ENCODE peak calls at places on chromosomes 13 and 19, in seven cellular contexts. One of them, this sample, is unnamed.

GRCh38 chr13:71621152-71622124 is 245.6 kb downstream of the DACH1 start:
- DNase-seq in caudate nucleus: no peak
- DNase-seq in mesendoderm: peak; percentile 57
- DNase-seq in psoas muscle: no peak
- DNase-seq in activated T-helper 1 cell treated with anti-CD3 and anti-CD28 coated beads, Interleukin-2, amount 50 U/mL, for 16 hours: no peak
- DNase-seq in cardiac fibroblast: no peak
- DNase-seq in A549: no peak
- DNase-seq in this sample: no peak

GRCh38 chr13:31885994-31886393 is 145.6 kb upstream of the FRY start:
- DNase-seq in cardiac fibroblast: no peak
- DNase-seq in activated T-helper 1 cell treated with anti-CD3 and anti-CD28 coated beads, Interleukin-2, amount 50 U/mL, for 16 hours: no peak
- DNase-seq in mesendoderm: peak; percentile 34
- DNase-seq in A549: no peak
- DNase-seq in caudate nucleus: no peak
- DNase-seq in psoas muscle: no peak
- DNase-seq in this sample: peak; percentile 34

GRCh38 chr19:35546532-35546931 is 1.1 kb downstream of the TMEM147 start:
- DNase-seq in cardiac fibroblast: no peak
- DNase-seq in mesendoderm: no peak
- DNase-seq in A549: no peak
- DNase-seq in activated T-helper 1 cell treated with anti-CD3 and anti-CD28 coated beads, Interleukin-2, amount 50 U/mL, for 16 hours: no peak
- DNase-seq in psoas muscle: no peak
- DNase-seq in caudate nucleus: no peak
- DNase-seq in this sample: no peak

GRCh38 chr19:58338825-58339558 is 12.2 kb downstream of the ZSCAN22 start:
- DNase-seq in mesendoderm: peak; percentile 59
- DNase-seq in caudate nucleus: no peak
- DNase-seq in psoas muscle: no peak
- DNase-seq in activated T-helper 1 cell treated with anti-CD3 and anti-CD28 coated beads, Interleukin-2, amount 50 U/mL, for 16 hours: no peak
- DNase-seq in A549: no peak
- DNase-seq in cardiac fibroblast: no peak
- DNase-seq in this sample: peak; percentile 10

GRCh38 chr13:32538234-32538620 is 368 bp downstream of the N4BP2L2 start:
- DNase-seq in psoas muscle: peak; percentile 27
- DNase-seq in cardiac fibroblast: peak; percentile 51
- DNase-seq in mesendoderm: no peak
- DNase-seq in caudate nucleus: peak; percentile 22
- DNase-seq in activated T-helper 1 cell treated with anti-CD3 and anti-CD28 coated beads, Interleukin-2, amount 50 U/mL, for 16 hours: no peak
- DNase-seq in A549: peak; percentile 8
- DNase-seq in this sample: no peak

GRCh38 chr19:2055871-2056809 is 5.1 kb upstream of the MKNK2 start:
- DNase-seq in mesendoderm: peak; percentile 78
- DNase-seq in caudate nucleus: no peak
- DNase-seq in activated T-helper 1 cell treated with anti-CD3 and anti-CD28 coated beads, Interleukin-2, amount 50 U/mL, for 16 hours: no peak
- DNase-seq in A549: no peak
- DNase-seq in psoas muscle: peak; percentile 64
- DNase-seq in cardiac fibroblast: peak; percentile 84
- DNase-seq in this sample: peak; percentile 68

GRCh38 chr19:10882108-10882457 is 10.7 kb downstream of the CARM1 start:
- DNase-seq in caudate nucleus: no peak
- DNase-seq in psoas muscle: no peak
- DNase-seq in cardiac fibroblast: no peak
- DNase-seq in mesendoderm: no peak
- DNase-seq in activated T-helper 1 cell treated with anti-CD3 and anti-CD28 coated beads, Interleukin-2, amount 50 U/mL, for 16 hours: no peak
- DNase-seq in A549: no peak
- DNase-seq in this sample: no peak

GRCh38 chr13:44159633-44160279 is 213.9 kb upstream of the SERP2 start:
- DNase-seq in A549: peak; percentile 78
- DNase-seq in caudate nucleus: no peak
- DNase-seq in cardiac fibroblast: peak; percentile 22
- DNase-seq in psoas muscle: no peak
- DNase-seq in mesendoderm: no peak
- DNase-seq in activated T-helper 1 cell treated with anti-CD3 and anti-CD28 coated beads, Interleukin-2, amount 50 U/mL, for 16 hours: no peak
- DNase-seq in this sample: peak; percentile 51

GRCh38 chr19:934865-935422 is 9.1 kb downstream of the ARID3A start:
- DNase-seq in activated T-helper 1 cell treated with anti-CD3 and anti-CD28 coated beads, Interleukin-2, amount 50 U/mL, for 16 hours: no peak
- DNase-seq in cardiac fibroblast: peak; percentile 93
- DNase-seq in caudate nucleus: peak; percentile 50
- DNase-seq in psoas muscle: peak; percentile 89
- DNase-seq in mesendoderm: no peak
- DNase-seq in A549: no peak
- DNase-seq in this sample: peak; percentile 43

GRCh38 chr13:25806304-25806974 is 245.4 kb downstream of the SHISA2 start:
- DNase-seq in cardiac fibroblast: no peak
- DNase-seq in A549: no peak
- DNase-seq in psoas muscle: no peak
- DNase-seq in activated T-helper 1 cell treated with anti-CD3 and anti-CD28 coated beads, Interleukin-2, amount 50 U/mL, for 16 hours: no peak
- DNase-seq in mesendoderm: no peak
- DNase-seq in caudate nucleus: no peak
- DNase-seq in this sample: peak; percentile 57

GRCh38 chr19:39557791-39558622 is 18.0 kb upstream of the EID2 start:
- DNase-seq in cardiac fibroblast: no peak
- DNase-seq in mesendoderm: no peak
- DNase-seq in A549: no peak
- DNase-seq in activated T-helper 1 cell treated with anti-CD3 and anti-CD28 coated beads, Interleukin-2, amount 50 U/mL, for 16 hours: no peak
- DNase-seq in psoas muscle: no peak
- DNase-seq in caudate nucleus: no peak
- DNase-seq in this sample: peak; percentile 26

GRCh38 chr19:6509118-6509971 is 7.2 kb upstream of the TUBB4A start:
- DNase-seq in caudate nucleus: peak; percentile 91
- DNase-seq in activated T-helper 1 cell treated with anti-CD3 and anti-CD28 coated beads, Interleukin-2, amount 50 U/mL, for 16 hours: no peak
- DNase-seq in A549: no peak
- DNase-seq in cardiac fibroblast: no peak
- DNase-seq in psoas muscle: peak; percentile 37
- DNase-seq in mesendoderm: no peak
- DNase-seq in this sample: no peak

GRCh38 chr19:54009440-54009839 is 18.0 kb downstream of the CACNG6 start:
- DNase-seq in A549: no peak
- DNase-seq in activated T-helper 1 cell treated with anti-CD3 and anti-CD28 coated beads, Interleukin-2, amount 50 U/mL, for 16 hours: no peak
- DNase-seq in cardiac fibroblast: no peak
- DNase-seq in mesendoderm: no peak
- DNase-seq in psoas muscle: no peak
- DNase-seq in caudate nucleus: no peak
- DNase-seq in this sample: no peak

GRCh38 chr13:94339116-94339687 is 140.3 kb downstream of the DCT start:
- DNase-seq in caudate nucleus: no peak
- DNase-seq in mesendoderm: no peak
- DNase-seq in activated T-helper 1 cell treated with anti-CD3 and anti-CD28 coated beads, Interleukin-2, amount 50 U/mL, for 16 hours: no peak
- DNase-seq in A549: no peak
- DNase-seq in cardiac fibroblast: no peak
- DNase-seq in psoas muscle: no peak
- DNase-seq in this sample: no peak

GRCh38 chr19:2602391-2603181 is 99.9 kb downstream of the GNG7 start:
- DNase-seq in psoas muscle: peak; percentile 85
- DNase-seq in A549: no peak
- DNase-seq in cardiac fibroblast: peak; percentile 98
- DNase-seq in activated T-helper 1 cell treated with anti-CD3 and anti-CD28 coated beads, Interleukin-2, amount 50 U/mL, for 16 hours: no peak
- DNase-seq in caudate nucleus: peak; percentile 44
- DNase-seq in mesendoderm: peak; percentile 95
- DNase-seq in this sample: no peak

GRCh38 chr19:49213791-49214190 is 56.2 kb downstream of the TRPM4 start:
- DNase-seq in activated T-helper 1 cell treated with anti-CD3 and anti-CD28 coated beads, Interleukin-2, amount 50 U/mL, for 16 hours: no peak
- DNase-seq in psoas muscle: no peak
- DNase-seq in mesendoderm: peak; percentile 51
- DNase-seq in cardiac fibroblast: no peak
- DNase-seq in A549: no peak
- DNase-seq in caudate nucleus: no peak
- DNase-seq in this sample: no peak

GRCh38 chr13:20351279-20352022 is 119.3 kb upstream of the GJB6 start:
- DNase-seq in caudate nucleus: no peak
- DNase-seq in cardiac fibroblast: peak; percentile 55
- DNase-seq in mesendoderm: no peak
- DNase-seq in A549: no peak
- DNase-seq in activated T-helper 1 cell treated with anti-CD3 and anti-CD28 coated beads, Interleukin-2, amount 50 U/mL, for 16 hours: no peak
- DNase-seq in psoas muscle: no peak
- DNase-seq in this sample: peak; percentile 53

GRCh38 chr19:11232555-11232954 is 6.9 kb upstream of the ANGPTL8 start:
- DNase-seq in A549: no peak
- DNase-seq in activated T-helper 1 cell treated with anti-CD3 and anti-CD28 coated beads, Interleukin-2, amount 50 U/mL, for 16 hours: no peak
- DNase-seq in psoas muscle: no peak
- DNase-seq in cardiac fibroblast: no peak
- DNase-seq in mesendoderm: no peak
- DNase-seq in caudate nucleus: no peak
- DNase-seq in this sample: no peak

GRCh38 chr19:8158411-8159074 is 9.2 kb upstream of the FBN3 start:
- DNase-seq in cardiac fibroblast: peak; percentile 91
- DNase-seq in A549: peak; percentile 51
- DNase-seq in psoas muscle: no peak
- DNase-seq in activated T-helper 1 cell treated with anti-CD3 and anti-CD28 coated beads, Interleukin-2, amount 50 U/mL, for 16 hours: no peak
- DNase-seq in caudate nucleus: peak; percentile 41
- DNase-seq in mesendoderm: peak; percentile 94
- DNase-seq in this sample: peak; percentile 59

GRCh38 chr19:35882074-35882832 is 13.9 kb downstream of the APLP1 start:
- DNase-seq in activated T-helper 1 cell treated with anti-CD3 and anti-CD28 coated beads, Interleukin-2, amount 50 U/mL, for 16 hours: no peak
- DNase-seq in A549: peak; percentile 91
- DNase-seq in cardiac fibroblast: peak; percentile 87
- DNase-seq in mesendoderm: peak; percentile 74
- DNase-seq in psoas muscle: no peak
- DNase-seq in caudate nucleus: no peak
- DNase-seq in this sample: peak; percentile 83

GRCh38 chr13:80341098-80341701 is at the start of gene SPRY2:
- DNase-seq in A549: peak; percentile 74
- DNase-seq in psoas muscle: peak; percentile 95
- DNase-seq in activated T-helper 1 cell treated with anti-CD3 and anti-CD28 coated beads, Interleukin-2, amount 50 U/mL, for 16 hours: no peak
- DNase-seq in caudate nucleus: peak; percentile 91
- DNase-seq in cardiac fibroblast: peak; percentile 99
- DNase-seq in mesendoderm: peak; percentile 99
- DNase-seq in this sample: peak; percentile 98

GRCh38 chr19:751501-752341 is 809 bp downstream of the MISP start:
- DNase-seq in cardiac fibroblast: peak; percentile 80
- DNase-seq in activated T-helper 1 cell treated with anti-CD3 and anti-CD28 coated beads, Interleukin-2, amount 50 U/mL, for 16 hours: no peak
- DNase-seq in A549: peak; percentile 84
- DNase-seq in psoas muscle: peak; percentile 47
- DNase-seq in caudate nucleus: no peak
- DNase-seq in mesendoderm: peak; percentile 44
- DNase-seq in this sample: peak; percentile 86

This sample was measured in LHCN-M2.